ENCODE peak calls at places on chromosomes 4 and X, in ten cellular contexts. A is M059J; U is MV-4-11; P is posterior vena cava; I is HS-27A; Q is memory B cell; L is Daoy; R is mammary epithelial cell; Y is glutamatergic neuron; D is effector memory CD4-positive, alpha-beta T cell. M is an unnamed sample.

GRCh38 chr4:52843958-52844357 is 18.2 kb upstream of the RASL11B start:
- DNase-seq in R (no peak), D (no peak), Q (no peak), L (no peak), Y (no peak), P (no peak), U (peak; percentile 95), A (no peak), I (no peak), M (no peak)

GRCh38 chr4:108359936-108360681 is 191.4 kb upstream of the LEF1 start:
- DNase-seq in D (no peak), Q (no peak), U (no peak), I (no peak), L (no peak), P (no peak), Y (no peak), R (no peak), A (no peak), M (no peak)

GRCh38 chr4:106978046-106978774 is 57.9 kb downstream of the DKK2 start:
- DNase-seq in Q (no peak), A (no peak), L (no peak), R (no peak), D (no peak), U (no peak), I (no peak), P (peak; percentile 59), Y (no peak), M (no peak)

GRCh38 chr4:112752061-112752460 is 115.1 kb downstream of the LARP7 start:
- DNase-seq in I (no peak), U (no peak), L (no peak), Q (no peak), A (no peak), D (no peak), Y (no peak), R (no peak), P (no peak), M (no peak)

GRCh38 chr4:146212781-146213180 is 1.6 kb upstream of the REELD1 start:
- DNase-seq in I (no peak), P (no peak), R (no peak), D (no peak), L (peak; percentile 67), A (peak; percentile 39), U (no peak), Q (no peak), Y (no peak), M (no peak)

GRCh38 chrX:129957241-129958099 is 25.0 kb upstream of the BCORL1 start:
- DNase-seq in A (peak; percentile 71), I (no peak), D (no peak), Y (peak; percentile 61), Q (peak; percentile 47), L (peak; percentile 63), U (peak; percentile 79), P (peak; percentile 90), R (no peak), M (peak; percentile 84)

GRCh38 chr4:26150948-26151347 is 169.9 kb upstream of the RBPJ start:
- DNase-seq in D (no peak), Q (no peak), Y (no peak), R (peak; percentile 5), P (no peak), L (peak; percentile 10), I (no peak), A (peak; percentile 70), U (peak; percentile 94), M (no peak)

GRCh38 chrX:108165349-108166111 is 74.0 kb downstream of the ATG4A start:
- DNase-seq in L (peak; percentile 52), U (no peak), A (peak; percentile 68), Q (no peak), Y (peak; percentile 25), D (no peak), R (peak; percentile 32), P (no peak), I (no peak), M (peak; percentile 19)

GRCh38 chrX:39703307-39703706 is 394.5 kb downstream of the BCOR start:
- DNase-seq in A (no peak), L (no peak), U (no peak), P (no peak), I (no peak), R (no peak), Y (no peak), Q (no peak), D (no peak), M (no peak)

M was measured in SK-N-SH.